ENCODE peak calls at places on chromosome 4, in nine cellular contexts. D is gastrocnemius medialis, T is kidney, A is right lobe of liver, F is A549, S is left ventricle myocardium inferior, P is esophagus muscularis mucosa, K is K562, Q is psoas muscle. J is an unnamed sample.

GRCh38 chr4:150722908-150723362 is 141.0 kb downstream of the MAB21L2 start:
- DNase-seq in D (peak), T (peak), A (peak), F (peak), S (peak), P (peak), K (no peak), Q (peak), J (peak)

GRCh38 chr4:186910385-186910784 is 186.7 kb upstream of the FAT1 start:
- DNase-seq in D (no peak), T (no peak), A (peak), F (no peak), S (no peak), P (peak), K (no peak), Q (no peak), J (no peak)

GRCh38 chr4:181143241-181143854 is 1099.9 kb upstream of the TENM3 start:
- DNase-seq in D (peak), T (peak), A (peak), F (peak), S (peak), P (peak), K (peak), Q (peak), J (peak)

GRCh38 chr4:87511500-87511899 is 17.7 kb downstream of the SPARCL1 start:
- DNase-seq in D (no peak), T (no peak), A (no peak), F (no peak), S (no peak), P (no peak), K (no peak), Q (no peak), J (no peak)

GRCh38 chr4:128718793-128719192 is 90.7 kb upstream of the JADE1 start:
- DNase-seq in D (no peak), T (no peak), A (no peak), F (no peak), S (no peak), P (no peak), K (no peak), Q (no peak), J (no peak)

GRCh38 chr4:82666970-82667665 is 105.3 kb upstream of the TMEM150C start:
- DNase-seq in D (no peak), T (no peak), A (no peak), F (no peak), S (no peak), P (no peak), K (no peak), Q (no peak), J (no peak)

GRCh38 chr4:105625214-105625613 is 72.8 kb downstream of the ARHGEF38 start:
- DNase-seq in D (no peak), T (no peak), A (no peak), F (no peak), S (no peak), P (no peak), K (no peak), Q (no peak), J (no peak)

GRCh38 chr4:86967798-86968197 is 33.0 kb downstream of the AFF1 start:
- DNase-seq in D (no peak), T (no peak), A (no peak), F (no peak), S (no peak), P (no peak), K (no peak), Q (no peak), J (no peak)

GRCh38 chr4:83107636-83108035 is 6.9 kb downstream of the PLAC8 start:
- DNase-seq in D (no peak), T (no peak), A (no peak), F (no peak), S (no peak), P (no peak), K (no peak), Q (no peak), J (no peak)

GRCh38 chr4:174317531-174317930 is 33.8 kb downstream of the CEP44 start:
- DNase-seq in D (no peak), T (no peak), A (no peak), F (no peak), S (no peak), P (no peak), K (no peak), Q (no peak), J (no peak)

GRCh38 chr4:108399610-108400265 is 220.6 kb upstream of the RPL34 start:
- DNase-seq in D (no peak), T (no peak), A (no peak), F (no peak), S (no peak), P (peak), K (no peak), Q (no peak), J (no peak)

GRCh38 chr4:98627883-98628282 is 30.5 kb downstream of the TSPAN5 start:
- DNase-seq in D (no peak), T (no peak), A (no peak), F (no peak), S (no peak), P (no peak), K (no peak), Q (no peak), J (peak)

GRCh38 chr4:32884198-32884597 is 2164.0 kb downstream of the PCDH7 start:
- DNase-seq in D (no peak), T (no peak), A (no peak), F (no peak), S (no peak), P (no peak), K (no peak), Q (no peak), J (no peak)

GRCh38 chr4:156970501-156971167 is 965 bp downstream of the PDGFC start:
- DNase-seq in D (peak), T (peak), A (peak), F (peak), S (peak), P (peak), K (no peak), Q (peak), J (peak)

GRCh38 chr4:111979921-111980320 is 165.3 kb upstream of the FAM241A start:
- DNase-seq in D (no peak), T (no peak), A (no peak), F (no peak), S (no peak), P (no peak), K (no peak), Q (no peak), J (no peak)

GRCh38 chr4:42519803-42520417 is 122.6 kb downstream of the SHISA3 start:
- DNase-seq in D (no peak), T (no peak), A (no peak), F (peak), S (no peak), P (no peak), K (peak), Q (no peak), J (peak)

GRCh38 chr4:44563496-44563895 is 87.9 kb downstream of the YIPF7 start:
- DNase-seq in D (no peak), T (no peak), A (no peak), F (no peak), S (no peak), P (no peak), K (no peak), Q (no peak), J (no peak)

GRCh38 chr4:110610940-110611785 is 11.7 kb downstream of the PITX2 start:
- DNase-seq in D (no peak), T (peak), A (no peak), F (peak), S (no peak), P (no peak), K (no peak), Q (no peak), J (no peak)

GRCh38 chr4:175419120-175419774 is 392.8 kb downstream of the GPM6A start:
- DNase-seq in D (no peak), T (no peak), A (no peak), F (peak), S (no peak), P (no peak), K (no peak), Q (no peak), J (peak)

GRCh38 chr4:22969314-22969896 is 276.7 kb downstream of the GBA3 start:
- DNase-seq in D (no peak), T (no peak), A (no peak), F (peak), S (no peak), P (no peak), K (no peak), Q (no peak), J (peak)

GRCh38 chr4:38078590-38079381 is 118.6 kb downstream of the PTTG2 start:
- DNase-seq in D (no peak), T (no peak), A (no peak), F (peak), S (no peak), P (no peak), K (no peak), Q (no peak), J (peak)

GRCh38 chr4:67393699-67394281 is 151.5 kb downstream of the CENPC start:
- DNase-seq in D (no peak), T (no peak), A (no peak), F (peak), S (no peak), P (no peak), K (peak), Q (no peak), J (no peak)

GRCh38 chr4:139746430-139746829 is 80.8 kb downstream of the MGST2 start:
- DNase-seq in D (no peak), T (no peak), A (no peak), F (no peak), S (no peak), P (no peak), K (no peak), Q (no peak), J (no peak)

GRCh38 chr4:81652069-81652478 is 180.4 kb upstream of the RASGEF1B start:
- DNase-seq in D (no peak), T (no peak), A (no peak), F (no peak), S (no peak), P (no peak), K (no peak), Q (no peak), J (no peak)

GRCh38 chr4:131366724-131367123 is 1782.4 kb upstream of the PCDH10 start:
- DNase-seq in D (no peak), T (no peak), A (no peak), F (no peak), S (no peak), P (no peak), K (no peak), Q (no peak), J (no peak)

GRCh38 chr4:44760142-44760898 is 34.0 kb upstream of the GNPDA2 start:
- DNase-seq in D (no peak), T (no peak), A (no peak), F (peak), S (no peak), P (no peak), K (peak), Q (no peak), J (peak)

GRCh38 chr4:184417802-184418511 is 56.4 kb downstream of the IRF2 start:
- DNase-seq in D (no peak), T (no peak), A (no peak), F (peak), S (no peak), P (no peak), K (peak), Q (no peak), J (peak)

GRCh38 chr4:118942465-118942864 is 53.8 kb downstream of the SYNPO2 start:
- DNase-seq in D (peak), T (no peak), A (no peak), F (no peak), S (no peak), P (no peak), K (no peak), Q (no peak), J (no peak)

GRCh38 chr4:145736241-145736831 is 56.4 kb downstream of the C4orf51 start:
- DNase-seq in D (peak), T (peak), A (peak), F (peak), S (peak), P (no peak), K (no peak), Q (peak), J (no peak)

GRCh38 chr4:182085051-182085480 is 158.1 kb upstream of the TENM3 start:
- DNase-seq in D (no peak), T (no peak), A (no peak), F (no peak), S (no peak), P (no peak), K (no peak), Q (no peak), J (no peak)

GRCh38 chr4:68336530-68336929 is 13.4 kb downstream of the YTHDC1 start:
- DNase-seq in D (no peak), T (no peak), A (no peak), F (no peak), S (no peak), P (no peak), K (no peak), Q (no peak), J (no peak)

GRCh38 chr4:88697588-88698329 is at the start of gene NAP1L5:
- DNase-seq in D (peak), T (peak), A (peak), F (peak), S (peak), P (no peak), K (peak), Q (peak), J (peak)
- H3K27ac ChIP-seq in D (peak), T (peak), A (peak), F (peak), S (peak), P (peak), K (peak), Q (peak), J (no peak)

GRCh38 chr4:1092983-1093361 is 20.4 kb downstream of the RNF212 start:
- DNase-seq in D (no peak), T (no peak), A (no peak), F (no peak), S (no peak), P (no peak), K (no peak), Q (no peak), J (no peak)
- TF ChIP-seq CTCF in D (no peak), T (no peak), A (no peak), F (no peak), S (no peak), P (no peak), K (no peak), Q (no peak), J (no peak)

GRCh38 chr4:40200881-40201797 is 4.3 kb downstream of the RHOH start:
- DNase-seq in D (no peak), T (no peak), A (no peak), F (peak), S (no peak), P (no peak), K (no peak), Q (no peak), J (no peak)
- H3K27ac ChIP-seq in D (no peak), T (no peak), A (no peak), F (peak), S (no peak), P (peak), K (peak), Q (no peak), J (no peak)

GRCh38 chr4:29085748-29086147 is 1634.4 kb upstream of the PCDH7 start:
- DNase-seq in D (no peak), T (no peak), A (no peak), F (no peak), S (no peak), P (no peak), K (no peak), Q (no peak), J (no peak)

GRCh38 chr4:29082684-29083083 is 1637.5 kb upstream of the PCDH7 start:
- DNase-seq in D (no peak), T (no peak), A (no peak), F (no peak), S (no peak), P (no peak), K (no peak), Q (no peak), J (no peak)

GRCh38 chr4:29079260-29079659 is 1640.9 kb upstream of the PCDH7 start:
- DNase-seq in D (no peak), T (no peak), A (no peak), F (no peak), S (no peak), P (no peak), K (no peak), Q (no peak), J (no peak)

DNA sequence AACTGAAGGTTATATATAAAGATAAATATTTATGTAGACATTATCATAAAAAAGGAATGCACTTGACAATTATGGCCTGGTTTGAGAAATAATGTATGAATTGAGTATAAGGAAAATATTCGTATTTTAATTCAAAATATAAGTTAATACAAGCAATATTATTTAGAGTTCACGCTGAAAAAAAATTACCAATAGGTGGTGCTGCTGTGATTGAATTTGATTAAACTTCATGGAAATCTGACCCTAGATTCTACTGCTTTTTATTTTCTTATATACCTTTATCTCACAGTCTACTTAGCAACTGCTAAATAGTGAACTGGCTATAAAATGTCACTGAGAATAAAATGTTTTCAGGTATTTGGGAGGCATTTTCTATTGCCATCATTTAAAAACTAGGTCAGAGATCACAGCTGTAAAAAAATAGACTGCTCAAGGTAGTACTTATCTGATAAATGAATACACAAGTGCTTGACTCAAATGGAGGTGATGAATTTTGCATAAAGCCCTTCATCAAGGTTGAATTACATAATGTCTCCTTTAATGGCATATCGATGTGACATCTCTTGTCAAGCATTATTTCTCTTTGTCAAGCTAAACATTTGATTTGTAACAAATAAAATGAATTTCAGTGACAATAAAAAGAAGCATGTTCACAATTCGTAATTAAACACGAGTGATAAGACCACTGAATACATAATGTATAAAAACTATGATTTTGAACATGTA is 1638.8 kb upstream of the PCDH7 start:
- DNase-seq in D (no peak), T (no peak), A (no peak), F (no peak), S (no peak), P (no peak), K (no peak), Q (no peak), J (no peak)
- TF ChIP-seq CTCF in D (no peak), T (no peak), A (peak), F (no peak), S (peak), P (no peak), K (no peak), Q (no peak), J (peak)

J was measured in RWPE1.